ENCODE peak calls at places on chromosomes 3 and 15, in eight cellular contexts. U is HL-60, W is GM12878, P is pancreas, M is fibroblast of lung, H is cardiac muscle cell, L is A549, B is uterus. J is an unnamed sample.

GRCh38 chr15:85582076-85582718 is 201.8 kb downstream of the AKAP13 start:
- DNase-seq in U (no peak), W (peak; percentile 34), P (no peak), M (peak; percentile 58), H (no peak), L (no peak), B (peak; percentile 72), J (peak; percentile 79)

GRCh38 chr15:57216288-57216687 is 160.0 kb upstream of the CGNL1 start:
- DNase-seq in U (no peak), W (no peak), P (no peak), M (peak; percentile 92), H (no peak), L (no peak), B (no peak), J (no peak)

GRCh38 chr15:77627067-77627466 is 5.6 kb downstream of the LINGO1 start:
- DNase-seq in U (no peak), W (no peak), P (no peak), M (no peak), H (no peak), L (no peak), B (no peak), J (no peak)

GRCh38 chr15:53296603-53297002 is 462.9 kb downstream of the WDR72 start:
- DNase-seq in U (no peak), W (no peak), P (no peak), M (no peak), H (no peak), L (no peak), B (no peak), J (no peak)

GRCh38 chr15:89375093-89376062 is 40.8 kb upstream of the POLG start:
- DNase-seq in U (no peak), W (no peak), P (no peak), M (no peak), H (no peak), L (no peak), B (no peak), J (no peak)

GRCh38 chr3:193400304-193400703 is 21.8 kb upstream of the ATP13A5 start:
- DNase-seq in U (no peak), W (no peak), P (no peak), M (peak; percentile 1), H (no peak), L (no peak), B (no peak), J (no peak)

GRCh38 chr15:78092111-78093041 is at the start of gene SH2D7:
- DNase-seq in U (no peak), W (no peak), P (no peak), M (peak; percentile 27), H (no peak), L (no peak), B (peak; percentile 12), J (no peak)

GRCh38 chr3:155714295-155714718 is 30.6 kb downstream of the PLCH1 start:
- DNase-seq in U (no peak), W (no peak), P (no peak), M (no peak), H (no peak), L (no peak), B (no peak), J (no peak)

GRCh38 chr3:128279594-128279880 is 126.3 kb downstream of the EEFSEC start:
- DNase-seq in U (no peak), W (no peak), P (no peak), M (no peak), H (no peak), L (no peak), B (no peak), J (no peak)

GRCh38 chr15:74312445-74313007 is 54.9 kb downstream of the CYP11A1 start:
- DNase-seq in U (no peak), W (no peak), P (no peak), M (no peak), H (no peak), L (no peak), B (no peak), J (no peak)

GRCh38 chr3:193974591-193974990 is 161.4 kb upstream of the HES1 start:
- DNase-seq in U (no peak), W (no peak), P (no peak), M (peak; percentile 63), H (no peak), L (no peak), B (no peak), J (no peak)

GRCh38 chr3:49998326-49998725 is 58.4 kb downstream of the RBM6 start:
- DNase-seq in U (no peak), W (no peak), P (no peak), M (peak; percentile 55), H (no peak), L (no peak), B (no peak), J (no peak)

GRCh38 chr3:52636673-52637072 is 49.0 kb downstream of the PBRM1 start:
- DNase-seq in U (no peak), W (no peak), P (no peak), M (peak; percentile 35), H (no peak), L (no peak), B (no peak), J (no peak)

GRCh38 chr15:101112336-101113113 is 139.3 kb downstream of the CHSY1 start:
- DNase-seq in U (no peak), W (no peak), P (no peak), M (no peak), H (no peak), L (no peak), B (no peak), J (no peak)

GRCh38 chr15:50353999-50354837 is 780 bp downstream of the GABPB1 start:
- DNase-seq in U (peak; percentile 31), W (peak; percentile 50), P (peak; percentile 72), M (peak; percentile 88), H (peak; percentile 63), L (peak; percentile 40), B (peak; percentile 44), J (peak; percentile 61)

GRCh38 chr15:88274534-88275460 is 18.3 kb upstream of the NTRK3 start:
- DNase-seq in U (no peak), W (no peak), P (peak; percentile 84), M (peak; percentile 35), H (peak; percentile 79), L (peak; percentile 91), B (peak; percentile 42), J (no peak)

GRCh38 chr3:118817748-118818165 is 216.9 kb downstream of the IGSF11 start:
- DNase-seq in U (peak; percentile 16), W (no peak), P (no peak), M (peak; percentile 39), H (peak; percentile 70), L (peak; percentile 44), B (no peak), J (no peak)

GRCh38 chr3:5185093-5185673 is 2.3 kb upstream of the EDEM1 start:
- DNase-seq in U (no peak), W (no peak), P (no peak), M (no peak), H (no peak), L (no peak), B (no peak), J (no peak)

GRCh38 chr3:129058441-129059194 is 2.0 kb upstream of the GP9 start:
- DNase-seq in U (no peak), W (peak; percentile 48), P (no peak), M (no peak), H (no peak), L (no peak), B (no peak), J (no peak)

GRCh38 chr3:63351159-63352007 is 73.3 kb downstream of the SYNPR start:
- DNase-seq in U (peak; percentile 16), W (peak; percentile 1), P (no peak), M (peak; percentile 59), H (peak; percentile 67), L (peak; percentile 10), B (no peak), J (no peak)

GRCh38 chr3:137035631-137036030 is 77.8 kb downstream of the IL20RB start:
- DNase-seq in U (no peak), W (no peak), P (no peak), M (no peak), H (peak; percentile 27), L (peak; percentile 28), B (no peak), J (no peak)
- TF ChIP-seq CTCF in U (no peak), W (peak; percentile 41), P (no peak), M (no peak), H (peak; percentile 41), L (peak; percentile 18), B (no peak), J (no peak)

DNA sequence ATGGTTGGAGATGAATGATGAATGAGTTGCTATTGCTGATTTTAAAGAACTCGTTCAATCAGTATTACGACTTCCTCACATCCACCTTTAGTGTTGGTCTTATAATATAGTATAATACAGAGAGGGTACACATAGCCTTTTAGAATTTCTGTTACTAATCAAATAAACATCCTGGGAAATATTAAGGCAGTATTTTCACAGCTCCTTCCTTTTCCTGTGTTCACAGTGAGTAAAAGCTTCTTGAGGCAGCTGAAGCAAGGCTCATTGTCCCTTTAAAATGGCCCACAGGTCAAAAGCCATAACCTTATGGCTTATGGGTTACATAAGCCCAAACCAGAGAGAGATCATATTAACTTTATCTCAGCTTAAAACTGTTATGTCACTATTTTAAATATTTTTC is 1.3 kb upstream of the BTLA start:
- DNase-seq in U (no peak), W (no peak), P (no peak), M (no peak), H (no peak), L (no peak), B (no peak), J (no peak)
- H3K4me3 ChIP-seq in U (no peak overlapping the region), W (no peak overlapping the region), P (no peak overlapping the region), M (no peak overlapping the region), H (no peak overlapping the region), L (no peak overlapping the region), B (no peak overlapping the region), J (no peak overlapping the region)

DNA sequence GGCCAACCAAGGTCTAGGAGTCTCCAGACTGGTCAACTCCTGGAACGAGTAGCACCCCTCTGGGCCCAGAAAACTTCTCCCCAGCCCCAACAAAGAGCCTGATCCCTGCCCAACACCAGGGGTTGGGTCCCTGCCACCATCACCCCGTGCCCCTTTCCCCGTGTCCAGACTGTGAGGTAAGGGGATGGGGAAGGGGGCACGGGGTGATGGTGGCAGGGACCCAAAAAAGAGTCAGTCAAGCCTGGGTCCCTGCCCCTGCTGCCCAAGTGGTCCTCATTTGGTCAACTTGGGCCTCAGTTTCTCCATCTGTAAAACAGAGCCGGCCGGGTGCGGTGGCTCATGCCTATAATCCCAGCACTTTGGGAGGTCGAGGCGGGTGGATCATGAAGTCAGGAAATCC is 1.1 kb upstream of the NBEAL2 start:
- DNase-seq in U (no peak), W (no peak), P (peak; percentile 48), M (no peak), H (no peak), L (no peak), B (no peak), J (no peak)
- TF ChIP-seq CTCF in U (no peak), W (no peak), P (no peak), M (no peak), H (no peak), L (no peak), B (no peak), J (no peak)

DNA sequence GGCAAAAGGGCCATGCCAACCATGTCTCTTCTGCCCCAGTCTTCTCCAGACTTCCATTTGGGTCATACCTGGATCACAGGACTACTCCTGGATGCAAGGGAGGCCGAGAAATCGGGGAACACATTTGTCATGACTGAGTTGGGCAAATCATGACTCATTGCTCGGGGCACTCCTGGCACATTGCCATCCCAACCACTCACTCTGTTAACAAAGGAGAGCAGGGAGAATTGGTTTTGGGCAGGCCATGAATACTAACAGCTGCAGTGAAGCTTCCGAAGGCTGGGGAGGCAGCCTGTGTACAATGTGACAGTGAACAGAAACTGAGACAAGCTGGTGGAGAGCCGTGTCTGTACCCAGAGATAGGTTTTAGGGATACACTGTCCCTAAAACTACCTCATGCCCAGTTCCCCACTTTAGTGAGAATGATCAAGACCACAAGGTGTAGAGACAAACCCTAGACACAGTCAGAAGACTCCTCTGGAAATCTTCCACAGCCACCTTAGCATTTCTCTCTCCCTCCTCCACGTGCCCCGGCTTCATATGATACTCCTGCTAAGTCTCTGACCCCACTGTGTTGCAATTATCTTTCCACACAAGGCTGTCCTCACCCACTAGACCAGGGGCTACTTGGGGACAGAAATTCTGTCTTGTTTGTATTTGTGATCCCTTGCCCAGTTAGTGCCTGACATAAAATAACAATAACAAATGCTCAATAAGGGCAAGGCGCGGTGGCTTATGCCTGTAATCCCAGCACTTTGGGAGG is 10.5 kb upstream of the BUB1B start:
- DNase-seq in U (peak; percentile 69), W (no peak), P (peak; percentile 65), M (peak; percentile 64), H (no peak), L (no peak), B (peak; percentile 21), J (no peak)
- H3K4me3 ChIP-seq in U (no peak overlapping the region), W (no peak overlapping the region), P (no peak overlapping the region), M (no peak overlapping the region), H (no peak overlapping the region), L (no peak overlapping the region), B (no peak overlapping the region), J (no peak overlapping the region)